ENCODE peak calls at places on chromosome 7, in seven cellular contexts. One of them, this sample, is unnamed.

GRCh38 chr7:80263821-80264220 is 129.2 kb downstream of the GNAI1 start:
- DNase-seq in HepG2: no peak
- DNase-seq in K562: no peak
- DNase-seq in H1: no peak
- DNase-seq in HCT116: no peak
- DNase-seq in A549: no peak
- DNase-seq in GM12878: no peak
- DNase-seq in this sample: no peak

GRCh38 chr7:99004216-99004615 is 125.9 kb downstream of the TRRAP start:
- DNase-seq in GM12878: no peak
- DNase-seq in K562: no peak
- DNase-seq in A549: no peak
- DNase-seq in HCT116: no peak
- DNase-seq in HepG2: no peak
- DNase-seq in H1: no peak
- DNase-seq in this sample: no peak

GRCh38 chr7:157684596-157685429 is 348.0 kb downstream of the DNAJB6 start:
- DNase-seq in HCT116: no peak
- DNase-seq in H1: no peak
- DNase-seq in HepG2: no peak
- DNase-seq in A549: no peak
- DNase-seq in K562: no peak
- DNase-seq in GM12878: no peak
- DNase-seq in this sample: no peak

GRCh38 chr7:93717217-93717900 is 142.8 kb upstream of the CALCR start:
- DNase-seq in H1: no peak
- DNase-seq in K562: no peak
- DNase-seq in HepG2: no peak
- DNase-seq in HCT116: no peak
- DNase-seq in A549: no peak
- DNase-seq in GM12878: no peak
- DNase-seq in this sample: no peak

GRCh38 chr7:82017334-82017943 is 247.6 kb upstream of the HGF start:
- DNase-seq in A549: peak; percentile 47
- DNase-seq in HCT116: peak; percentile 24
- DNase-seq in HepG2: peak; percentile 9
- DNase-seq in H1: no peak
- DNase-seq in GM12878: no peak
- DNase-seq in K562: no peak
- DNase-seq in this sample: peak; percentile 65

GRCh38 chr7:85554294-85554877 is 367.5 kb upstream of the SEMA3D start:
- DNase-seq in HCT116: peak; percentile 37
- DNase-seq in H1: no peak
- DNase-seq in K562: peak; percentile 16
- DNase-seq in HepG2: peak; percentile 59
- DNase-seq in A549: peak; percentile 79
- DNase-seq in GM12878: no peak
- DNase-seq in this sample: peak; percentile 82

GRCh38 chr7:48537561-48537960 is 366.3 kb downstream of the ABCA13 start:
- DNase-seq in H1: no peak
- DNase-seq in HCT116: no peak
- DNase-seq in GM12878: no peak
- DNase-seq in A549: no peak
- DNase-seq in HepG2: no peak
- DNase-seq in K562: no peak
- DNase-seq in this sample: no peak

GRCh38 chr7:78852951-78853350 is 600.5 kb downstream of the MAGI2 start:
- DNase-seq in H1: no peak
- DNase-seq in HCT116: no peak
- DNase-seq in A549: no peak
- DNase-seq in K562: no peak
- DNase-seq in HepG2: no peak
- DNase-seq in GM12878: no peak
- DNase-seq in this sample: peak; percentile 38

GRCh38 chr7:117399820-117400422 is 27.4 kb downstream of the ASZ1 start:
- DNase-seq in HepG2: no peak
- DNase-seq in HCT116: no peak
- DNase-seq in H1: no peak
- DNase-seq in GM12878: no peak
- DNase-seq in K562: peak; percentile 17
- DNase-seq in A549: no peak
- DNase-seq in this sample: peak; percentile 5

GRCh38 chr7:100369105-100369504 is 4.2 kb upstream of the PILRA start:
- DNase-seq in GM12878: peak; percentile 90
- DNase-seq in A549: no peak
- DNase-seq in H1: no peak
- DNase-seq in HepG2: no peak
- DNase-seq in K562: no peak
- DNase-seq in HCT116: no peak
- DNase-seq in this sample: no peak

GRCh38 chr7:142459557-142459963 is 201.7 kb upstream of the PRSS58 start:
- DNase-seq in HepG2: peak; percentile 25
- DNase-seq in K562: peak; percentile 51
- DNase-seq in HCT116: peak; percentile 41
- DNase-seq in H1: no peak
- DNase-seq in GM12878: no peak
- DNase-seq in A549: peak; percentile 61
- DNase-seq in this sample: peak; percentile 90

GRCh38 chr7:123494193-123494796 is 40.1 kb downstream of the IQUB start:
- DNase-seq in GM12878: no peak
- DNase-seq in A549: peak; percentile 40
- DNase-seq in K562: peak; percentile 55
- DNase-seq in HCT116: peak; percentile 21
- DNase-seq in HepG2: peak; percentile 27
- DNase-seq in H1: no peak
- DNase-seq in this sample: peak; percentile 27

GRCh38 chr7:2802082-2802481 is 42.0 kb downstream of the GNA12 start:
- DNase-seq in K562: no peak
- DNase-seq in HepG2: no peak
- DNase-seq in GM12878: no peak
- DNase-seq in A549: no peak
- DNase-seq in H1: no peak
- DNase-seq in HCT116: no peak
- DNase-seq in this sample: peak; percentile 70

GRCh38 chr7:44152971-44153947 is 12.1 kb upstream of the MYL7 start:
- DNase-seq in K562: no peak
- DNase-seq in A549: no peak
- DNase-seq in HepG2: no peak
- DNase-seq in GM12878: no peak
- DNase-seq in H1: no peak
- DNase-seq in HCT116: no peak
- DNase-seq in this sample: no peak

GRCh38 chr7:81534996-81535395 is 234.9 kb downstream of the HGF start:
- DNase-seq in HCT116: no peak
- DNase-seq in GM12878: no peak
- DNase-seq in H1: no peak
- DNase-seq in A549: no peak
- DNase-seq in K562: no peak
- DNase-seq in HepG2: no peak
- DNase-seq in this sample: peak; percentile 55

GRCh38 chr7:149624419-149625338 is 127.1 kb upstream of the ZNF746 start:
- DNase-seq in A549: peak; percentile 94
- DNase-seq in H1: peak; percentile 72
- DNase-seq in HCT116: peak; percentile 81
- DNase-seq in GM12878: peak; percentile 50
- DNase-seq in HepG2: peak; percentile 88
- DNase-seq in K562: peak; percentile 94
- DNase-seq in this sample: peak; percentile 91

GRCh38 chr7:149626972-149627371 is 129.4 kb upstream of the ZNF746 start:
- DNase-seq in H1: no peak
- DNase-seq in A549: no peak
- DNase-seq in K562: no peak
- DNase-seq in GM12878: no peak
- DNase-seq in HepG2: no peak
- DNase-seq in HCT116: no peak
- DNase-seq in this sample: no peak

GRCh38 chr7:149627911-149628310 is 130.3 kb upstream of the ZNF746 start:
- DNase-seq in HepG2: no peak
- DNase-seq in HCT116: no peak
- DNase-seq in A549: no peak
- DNase-seq in H1: no peak
- DNase-seq in GM12878: no peak
- DNase-seq in K562: no peak
- DNase-seq in this sample: no peak

GRCh38 chr7:149625339-149625946 is 127.8 kb upstream of the ZNF746 start:
- DNase-seq in GM12878: no peak
- DNase-seq in A549: peak; percentile 75
- DNase-seq in K562: peak; percentile 87
- DNase-seq in HCT116: peak; percentile 42
- DNase-seq in HepG2: peak; percentile 40
- DNase-seq in H1: no peak
- DNase-seq in this sample: peak; percentile 54

DNA sequence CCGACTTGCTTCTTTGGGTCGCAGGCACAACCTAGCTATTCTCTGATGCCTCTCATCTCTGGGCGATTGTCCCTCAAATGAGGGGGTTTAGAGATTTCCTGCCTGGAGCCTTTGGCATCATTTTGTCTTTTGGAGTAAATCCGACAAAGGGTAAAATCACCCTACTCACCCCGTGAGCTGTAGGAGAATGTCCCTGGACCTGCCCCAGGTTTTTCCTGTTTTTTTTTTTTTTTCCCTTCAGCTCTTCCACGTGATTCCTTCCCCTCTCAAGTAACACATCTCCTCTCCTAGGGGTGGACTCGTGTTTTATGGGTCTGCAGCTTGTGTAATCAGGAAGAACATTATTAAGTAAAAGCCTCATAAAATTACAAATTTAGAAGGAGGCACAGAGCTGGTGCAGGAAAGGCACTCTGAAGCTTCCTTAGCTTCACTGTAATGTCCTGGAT is 128.4 kb upstream of the ZNF746 start:
- DNase-seq in A549: no peak
- DNase-seq in HCT116: no peak
- DNase-seq in H1: no peak
- DNase-seq in K562: no peak
- DNase-seq in GM12878: no peak
- DNase-seq in HepG2: no peak
- DNase-seq in this sample: no peak
- TF ChIP-seq CEBPB in A549: no peak
- TF ChIP-seq CEBPB in HCT116: no peak
- TF ChIP-seq CEBPB in H1: no peak
- TF ChIP-seq CEBPB in K562: no peak
- TF ChIP-seq CEBPB in GM12878: no peak
- TF ChIP-seq CEBPB in HepG2: no peak
- TF ChIP-seq CEBPB in this sample: no peak

DNA sequence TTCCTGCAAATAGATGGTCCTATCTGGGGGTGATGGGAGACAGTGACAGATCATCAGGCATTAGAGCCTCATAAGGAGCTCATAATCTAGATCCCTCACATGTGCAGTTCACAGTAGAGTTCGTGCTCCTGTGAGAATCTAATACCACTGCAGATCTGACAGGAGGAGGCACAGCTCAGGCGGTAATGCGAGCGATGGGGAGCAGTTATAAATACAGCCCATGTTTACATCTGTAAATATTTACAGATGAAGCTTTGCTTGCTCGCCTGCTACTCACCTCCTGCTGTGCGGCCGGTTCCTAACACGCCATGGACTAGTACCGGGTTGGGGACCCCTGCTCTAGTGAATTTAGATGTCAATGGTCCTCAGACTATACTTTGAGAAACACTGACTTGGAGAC is 17.0 kb upstream of the CDCA7L start:
- DNase-seq in HepG2: no peak
- DNase-seq in HCT116: no peak
- DNase-seq in GM12878: no peak
- DNase-seq in K562: no peak
- DNase-seq in H1: no peak
- DNase-seq in A549: no peak
- DNase-seq in this sample: no peak
- TF ChIP-seq CEBPB in HepG2: no peak
- TF ChIP-seq CEBPB in HCT116: no peak
- TF ChIP-seq CEBPB in GM12878: no peak
- TF ChIP-seq CEBPB in K562: no peak
- TF ChIP-seq CEBPB in H1: no peak
- TF ChIP-seq CEBPB in A549: no peak
- TF ChIP-seq CEBPB in this sample: no peak

DNA sequence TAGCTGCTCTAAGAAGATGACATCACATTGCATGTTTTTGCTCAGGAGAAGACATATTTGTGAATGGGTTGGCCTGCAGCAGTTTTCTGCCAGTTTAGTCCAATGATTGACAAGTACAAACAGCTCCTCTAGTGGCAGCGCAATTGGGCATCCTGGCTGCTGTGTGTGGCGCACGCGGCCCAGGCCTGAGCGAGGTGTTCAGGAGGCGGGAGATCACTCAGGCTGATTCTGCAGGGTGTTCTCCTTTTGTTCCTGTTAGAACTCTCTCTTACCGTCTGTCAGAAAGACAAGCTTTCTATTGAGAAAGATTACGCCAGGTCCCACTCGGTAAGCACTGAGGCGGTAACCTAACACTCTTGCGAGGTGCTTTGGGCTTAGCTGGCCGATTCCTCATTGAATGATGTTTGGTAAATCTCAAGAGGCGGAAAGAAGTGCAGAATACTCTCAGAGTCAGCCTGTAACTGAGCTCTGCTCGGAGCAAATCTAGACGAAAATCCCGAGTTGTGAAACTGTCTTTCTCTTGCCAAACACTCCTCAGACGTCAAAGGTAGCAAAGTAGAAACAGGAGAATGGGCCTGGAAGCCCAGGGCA is 219.2 kb upstream of the BMPER start:
- DNase-seq in H1: no peak
- DNase-seq in GM12878: no peak
- DNase-seq in K562: no peak
- DNase-seq in HCT116: no peak
- DNase-seq in A549: peak; percentile 4
- DNase-seq in HepG2: no peak
- DNase-seq in this sample: no peak
- TF ChIP-seq CEBPB in H1: no peak
- TF ChIP-seq CEBPB in GM12878: no peak
- TF ChIP-seq CEBPB in K562: no peak
- TF ChIP-seq CEBPB in HCT116: no peak
- TF ChIP-seq CEBPB in A549: no peak
- TF ChIP-seq CEBPB in HepG2: no peak
- TF ChIP-seq CEBPB in this sample: no peak

GRCh38 chr7:41538810-41539724 is 163.8 kb downstream of the INHBA start:
- DNase-seq in K562: no peak
- DNase-seq in A549: no peak
- DNase-seq in H1: peak; percentile 25
- DNase-seq in HCT116: no peak
- DNase-seq in GM12878: no peak
- DNase-seq in HepG2: no peak
- DNase-seq in this sample: peak; percentile 50

GRCh38 chr7:41540601-41541000 is 162.3 kb downstream of the INHBA start:
- DNase-seq in A549: no peak
- DNase-seq in HepG2: no peak
- DNase-seq in HCT116: no peak
- DNase-seq in GM12878: no peak
- DNase-seq in K562: no peak
- DNase-seq in H1: no peak
- DNase-seq in this sample: no peak

GRCh38 chr7:41544241-41544640 is 158.6 kb downstream of the INHBA start:
- DNase-seq in H1: no peak
- DNase-seq in K562: no peak
- DNase-seq in HepG2: no peak
- DNase-seq in A549: no peak
- DNase-seq in GM12878: no peak
- DNase-seq in HCT116: no peak
- DNase-seq in this sample: peak; percentile 38
- TF ChIP-seq CEBPB in H1: no peak
- TF ChIP-seq CEBPB in K562: no peak
- TF ChIP-seq CEBPB in HepG2: no peak
- TF ChIP-seq CEBPB in A549: no peak
- TF ChIP-seq CEBPB in GM12878: no peak
- TF ChIP-seq CEBPB in HCT116: no peak
- TF ChIP-seq CEBPB in this sample: no peak

GRCh38 chr7:29795696-29796095 is 10.6 kb upstream of the WIPF3 start:
- DNase-seq in HepG2: no peak
- DNase-seq in H1: no peak
- DNase-seq in GM12878: no peak
- DNase-seq in A549: no peak
- DNase-seq in HCT116: no peak
- DNase-seq in K562: no peak
- DNase-seq in this sample: no peak
- TF ChIP-seq CEBPB in HepG2: no peak
- TF ChIP-seq CEBPB in H1: no peak
- TF ChIP-seq CEBPB in GM12878: no peak
- TF ChIP-seq CEBPB in A549: no peak
- TF ChIP-seq CEBPB in HCT116: no peak
- TF ChIP-seq CEBPB in K562: no peak
- TF ChIP-seq CEBPB in this sample: no peak